ENCODE peak calls at places on chromosomes 16 and 17, in seven cellular contexts. R is C1 segment of cervical spinal cord; K is B cell; Y is GM03348; U is ELR; J is HS-27A; E is activated T-cell treated with anti-CD3 and anti-CD28 coated beads, Interleukin-2, amount 50 U/mL, for 4 hours. C is an unnamed sample.

GRCh38 chr17:51165680-51166197 is 472 bp upstream of the NME2 start:
- DNase-seq in R (no peak), K (no peak), Y (peak; percentile 36), U (peak; percentile 60), J (no peak), E (no peak), C (no peak)

GRCh38 chr16:75012380-75013081 is 13.7 kb downstream of the ZNRF1 start:
- DNase-seq in R (no peak), K (no peak), Y (no peak), U (peak; percentile 33), J (no peak), E (no peak), C (peak; percentile 24)

GRCh38 chr16:72241930-72242329 is 70.0 kb upstream of the PMFBP1 start:
- DNase-seq in R (no peak), K (no peak), Y (peak; percentile 71), U (peak; percentile 77), J (no peak), E (no peak), C (no peak)

GRCh38 chr17:28675980-28676379 is 14.0 kb downstream of the SUPT6H start:
- DNase-seq in R (no peak), K (no peak), Y (no peak), U (peak; percentile 28), J (no peak), E (no peak), C (peak; percentile 13)

GRCh38 chr16:89623511-89624232 is 10.2 kb downstream of the DPEP1 start:
- DNase-seq in R (no peak), K (no peak), Y (peak; percentile 53), U (no peak), J (no peak), E (no peak), C (no peak)

GRCh38 chr16:49084628-49085390 is 196.8 kb downstream of the CBLN1 start:
- DNase-seq in R (no peak), K (no peak), Y (no peak), U (no peak), J (no peak), E (no peak), C (no peak)

GRCh38 chr17:40309031-40309937 is at the start of gene RARA:
- DNase-seq in R (peak; percentile 37), K (peak; percentile 59), Y (no peak), U (no peak), J (no peak), E (no peak), C (no peak)

GRCh38 chr17:77064608-77065007 is 76.2 kb upstream of the SEC14L1 start:
- DNase-seq in R (no peak), K (no peak), Y (no peak), U (no peak), J (no peak), E (no peak), C (no peak)

GRCh38 chr17:77245162-77245926 is 104.6 kb downstream of the SEC14L1 start:
- DNase-seq in R (no peak), K (no peak), Y (no peak), U (no peak), J (no peak), E (no peak), C (peak; percentile 23)

GRCh38 chr17:41785091-41785875 is 1.2 kb downstream of the JUP start:
- DNase-seq in R (no peak), K (peak; percentile 52), Y (no peak), U (no peak), J (no peak), E (no peak), C (no peak)

GRCh38 chr16:495127-495748 is 32.3 kb upstream of the CAPN15 start:
- DNase-seq in R (no peak), K (no peak), Y (peak; percentile 55), U (peak; percentile 63), J (peak; percentile 7), E (no peak), C (peak; percentile 30)

GRCh38 chr16:14015948-14016347 is 55.2 kb upstream of the MRTFB start:
- DNase-seq in R (no peak), K (no peak), Y (peak; percentile 66), U (peak; percentile 83), J (no peak), E (no peak), C (no peak)

GRCh38 chr16:81519298-81520150 is 74.9 kb downstream of the CMIP start:
- DNase-seq in R (peak; percentile 12), K (no peak), Y (no peak), U (peak; percentile 53), J (no peak), E (no peak), C (no peak)

GRCh38 chr17:75896360-75897075 is at the start of gene TRIM65:
- DNase-seq in R (peak; percentile 78), K (peak; percentile 70), Y (peak; percentile 95), U (peak; percentile 94), J (peak; percentile 23), E (peak; percentile 74), C (peak; percentile 83)

GRCh38 chr16:75566889-75567255 is 693 bp downstream of the GABARAPL2 start:
- DNase-seq in R (no peak), K (no peak), Y (peak; percentile 43), U (peak; percentile 45), J (no peak), E (no peak), C (peak; percentile 42)

GRCh38 chr17:76268015-76268749 is 3.0 kb downstream of the UBALD2 start:
- DNase-seq in R (peak; percentile 78), K (peak; percentile 80), Y (peak; percentile 83), U (peak; percentile 66), J (no peak), E (peak; percentile 74), C (peak; percentile 93)

GRCh38 chr17:43019418-43019817 is 2.8 kb downstream of the VAT1 start:
- DNase-seq in R (no peak), K (no peak), Y (peak; percentile 38), U (no peak), J (no peak), E (no peak), C (no peak)

GRCh38 chr16:69286941-69287713 is 24.0 kb upstream of the VPS4A start:
- DNase-seq in R (no peak), K (peak; percentile 49), Y (peak; percentile 47), U (peak; percentile 82), J (peak; percentile 48), E (peak; percentile 31), C (peak; percentile 68)

GRCh38 chr16:89618114-89618999 is 4.9 kb downstream of the DPEP1 start:
- DNase-seq in R (no peak), K (no peak), Y (no peak), U (peak; percentile 30), J (no peak), E (no peak), C (no peak)

GRCh38 chr16:85582177-85582888 is 30.8 kb upstream of the GSE1 start:
- DNase-seq in R (no peak), K (no peak), Y (no peak), U (no peak), J (no peak), E (no peak), C (no peak)

GRCh38 chr16:7456221-7456620 is 123.6 kb downstream of the RBFOX1 start:
- DNase-seq in R (no peak), K (no peak), Y (no peak), U (no peak), J (no peak), E (no peak), C (no peak)

GRCh38 chr17:17021194-17021863 is 20.9 kb upstream of the MPRIP start:
- DNase-seq in R (peak; percentile 50), K (no peak), Y (peak; percentile 78), U (no peak), J (peak; percentile 48), E (no peak), C (no peak)

GRCh38 chr17:82924812-82925211 is 85.0 kb upstream of the ZNF750 start:
- DNase-seq in R (no peak), K (no peak), Y (no peak), U (peak; percentile 43), J (no peak), E (no peak), C (no peak)

GRCh38 chr17:50149425-50150353 is 788 bp downstream of the PPP1R9B start:
- DNase-seq in R (peak; percentile 15), K (no peak), Y (peak; percentile 58), U (peak; percentile 85), J (no peak), E (peak; percentile 58), C (peak; percentile 59)

GRCh38 chr17:56431736-56432135 is 161.8 kb upstream of the NOG start:
- DNase-seq in R (no peak), K (no peak), Y (no peak), U (no peak), J (no peak), E (no peak), C (no peak)

GRCh38 chr17:20010099-20010863 is 1.1 kb downstream of the SPECC1 start:
- DNase-seq in R (peak; percentile 30), K (no peak), Y (peak; percentile 44), U (peak; percentile 71), J (peak; percentile 26), E (peak; percentile 6), C (peak; percentile 15)

GRCh38 chr17:82627827-82628226 is 20.4 kb downstream of the WDR45B start:
- DNase-seq in R (no peak), K (no peak), Y (no peak), U (no peak), J (no peak), E (no peak), C (no peak)

GRCh38 chr17:82213251-82214011 is 789 bp upstream of the CCDC57 start:
- DNase-seq in R (no peak), K (no peak), Y (peak; percentile 91), U (peak; percentile 89), J (no peak), E (peak; percentile 83), C (no peak)

GRCh38 chr17:48634446-48635208 is 8.5 kb upstream of the HOXB9 start:
- DNase-seq in R (no peak), K (no peak), Y (no peak), U (no peak), J (no peak), E (no peak), C (no peak)

GRCh38 chr17:44887971-44888955 is 11.0 kb downstream of the EFTUD2 start:
- DNase-seq in R (no peak), K (no peak), Y (no peak), U (no peak), J (no peak), E (no peak), C (peak; percentile 20)

GRCh38 chr17:82808921-82809905 is 30.6 kb downstream of the ZNF750 start:
- DNase-seq in R (no peak), K (no peak), Y (no peak), U (no peak), J (no peak), E (no peak), C (no peak)

GRCh38 chr17:68533887-68534700 is 21.9 kb downstream of the PRKAR1A start:
- DNase-seq in R (no peak), K (no peak), Y (peak; percentile 41), U (peak; percentile 44), J (no peak), E (no peak), C (no peak)

GRCh38 chr17:72555052-72555451 is 434.2 kb downstream of the SOX9 start:
- DNase-seq in R (no peak), K (no peak), Y (no peak), U (no peak), J (no peak), E (no peak), C (no peak)

GRCh38 chr16:2450535-2450934 is 9.4 kb upstream of the TEDC2 start:
- DNase-seq in R (peak; percentile 34), K (no peak), Y (no peak), U (no peak), J (no peak), E (no peak), C (no peak)

GRCh38 chr17:32546031-32546444 is 59.2 kb downstream of the CDK5R1 start:
- DNase-seq in R (peak; percentile 78), K (no peak), Y (no peak), U (peak; percentile 9), J (no peak), E (no peak), C (no peak)

GRCh38 chr17:39132192-39132600 is 19.2 kb downstream of the PLXDC1 start:
- DNase-seq in R (no peak), K (no peak), Y (peak; percentile 81), U (peak; percentile 83), J (no peak), E (no peak), C (no peak)

GRCh38 chr16:22397459-22397858 is 23.0 kb upstream of the CDR2 start:
- DNase-seq in R (no peak), K (no peak), Y (peak; percentile 80), U (peak; percentile 76), J (peak; percentile 86), E (no peak), C (no peak)

GRCh38 chr16:84553873-84554399 is 49.5 kb upstream of the MEAK7 start:
- DNase-seq in R (no peak), K (no peak), Y (no peak), U (no peak), J (no peak), E (no peak), C (peak; percentile 81)